ENCODE peak calls at places on chromosome 22, in nine cellular contexts. H is left ventricle myocardium inferior, W is choroid plexus epithelial cell, M is prostate gland, A is NB4, J is neural progenitor cell, F is kidney epithelial cell, C is A549, B is tibial artery. X is an unnamed sample.
A peak's percentile ranks its signal among the peaks of the same experiment; 100 is the strongest.

GRCh38 chr22:36738416-36739020 is 35.0 kb upstream of the CACNG2 start:
- DNase-seq in H (no peak), W (no peak), M (no peak), A (no peak), J (no peak), F (no peak), C (no peak), B (no peak), X (no peak)

GRCh38 chr22:41722496-41722895 is 23.2 kb downstream of the MEI1 start:
- DNase-seq in H (no peak), W (no peak), M (no peak), A (no peak), J (no peak), F (no peak), C (no peak), B (no peak), X (no peak)

GRCh38 chr22:24208012-24208749 is 26.9 kb downstream of the SUSD2 start:
- DNase-seq in H (no peak), W (peak; percentile 98), M (peak; percentile 86), A (peak; percentile 88), J (no peak), F (peak; percentile 73), C (peak; percentile 85), B (peak; percentile 85), X (peak; percentile 95)

GRCh38 chr22:31508536-31508935 is 12.2 kb downstream of the SFI1 start:
- DNase-seq in H (no peak), W (no peak), M (no peak), A (no peak), J (no peak), F (no peak), C (no peak), B (no peak), X (no peak)

GRCh38 chr22:50238755-50239154 is 6.1 kb downstream of the TUBGCP6 start:
- DNase-seq in H (no peak), W (no peak), M (no peak), A (no peak), J (no peak), F (no peak), C (no peak), B (no peak), X (no peak)

GRCh38 chr22:24410110-24410856 is 17.1 kb upstream of the ADORA2A start:
- DNase-seq in H (no peak), W (peak; percentile 57), M (no peak), A (peak; percentile 48), J (no peak), F (no peak), C (no peak), B (no peak), X (no peak)

GRCh38 chr22:31451709-31452571 is 37.7 kb downstream of the EIF4ENIF1 start:
- DNase-seq in H (no peak), W (peak; percentile 86), M (no peak), A (peak; percentile 54), J (peak; percentile 51), F (peak; percentile 4), C (peak; percentile 21), B (no peak), X (peak; percentile 31)

GRCh38 chr22:37508431-37508963 is 10.7 kb downstream of the CARD10 start:
- DNase-seq in H (peak; percentile 44), W (no peak), M (no peak), A (no peak), J (no peak), F (no peak), C (no peak), B (no peak), X (no peak)

GRCh38 chr22:42473484-42474193 is 41.4 kb upstream of the NFAM1 start:
- DNase-seq in H (no peak), W (peak; percentile 76), M (peak; percentile 41), A (peak; percentile 64), J (peak; percentile 74), F (peak; percentile 14), C (peak; percentile 43), B (no peak), X (peak; percentile 9)

GRCh38 chr22:50074551-50075042 is 10.6 kb downstream of the MLC1 start:
- DNase-seq in H (no peak), W (peak; percentile 11), M (no peak), A (no peak), J (no peak), F (no peak), C (no peak), B (no peak), X (no peak)

GRCh38 chr22:47547881-47548630 is 785.6 kb downstream of the TBC1D22A start:
- DNase-seq in H (no peak), W (no peak), M (no peak), A (no peak), J (no peak), F (no peak), C (no peak), B (no peak), X (no peak)

GRCh38 chr22:25510926-25511325 is 53.5 kb upstream of the GRK3 start:
- DNase-seq in H (no peak), W (no peak), M (no peak), A (no peak), J (no peak), F (no peak), C (no peak), B (no peak), X (no peak)

GRCh38 chr22:38267086-38267485 is 5.7 kb downstream of the TMEM184B start:
- DNase-seq in H (peak; percentile 47), W (peak; percentile 72), M (no peak), A (peak; percentile 71), J (no peak), F (no peak), C (no peak), B (no peak), X (no peak)

GRCh38 chr22:38098410-38099249 is 11.9 kb downstream of the BAIAP2L2 start:
- DNase-seq in H (no peak), W (no peak), M (no peak), A (no peak), J (no peak), F (peak; percentile 21), C (no peak), B (no peak), X (peak; percentile 27)

GRCh38 chr22:50531546-50532352 is 1.9 kb upstream of the TYMP start:
- DNase-seq in H (peak; percentile 88), W (peak; percentile 73), M (peak; percentile 74), A (peak; percentile 77), J (peak; percentile 76), F (no peak), C (no peak), B (peak; percentile 83), X (no peak)

GRCh38 chr22:37274380-37274862 is 7.9 kb upstream of the CYTH4 start:
- DNase-seq in H (peak; percentile 54), W (no peak), M (no peak), A (peak; percentile 91), J (no peak), F (no peak), C (no peak), B (peak; percentile 81), X (no peak)

GRCh38 chr22:30356392-30357230 is at the start of the genes CCDC157 and SF3A1:
- DNase-seq in H (peak; percentile 87), W (peak; percentile 95), M (peak; percentile 85), A (peak; percentile 93), J (peak; percentile 97), F (peak; percentile 81), C (peak; percentile 67), B (peak; percentile 92), X (peak; percentile 42)
- TF ChIP-seq CTCF in H (no peak), W (no peak), M (no peak), A (no peak), J (no peak), F (no peak), C (no peak), B (no peak), X (no peak)

GRCh38 chr22:44028091-44028490 is 4.0 kb downstream of the PARVB start:
- DNase-seq in H (no peak), W (no peak), M (no peak), A (no peak), J (no peak), F (no peak), C (no peak), B (no peak), X (no peak)
- H3K4me3 ChIP-seq in H (no peak overlapping the region), W (no peak overlapping the region), M (no peak overlapping the region), A (no peak overlapping the region), J (no peak overlapping the region), F (no peak overlapping the region), C (no peak overlapping the region), B (no peak overlapping the region), X (no peak overlapping the region)

GRCh38 chr22:19525116-19525660 is 978 bp upstream of the CLDN5 start:
- DNase-seq in H (peak; percentile 33), W (no peak), M (no peak), A (no peak), J (no peak), F (no peak), C (no peak), B (no peak), X (no peak)

GRCh38 chr22:19522190-19522880 is 1.9 kb downstream of the CLDN5 start:
- DNase-seq in H (peak; percentile 56), W (no peak), M (no peak), A (no peak), J (no peak), F (no peak), C (no peak), B (no peak), X (no peak)

GRCh38 chr22:19524170-19525115 is at the start of gene CLDN5:
- DNase-seq in H (peak; percentile 61), W (peak; percentile 39), M (no peak), A (no peak), J (peak; percentile 75), F (no peak), C (no peak), B (peak; percentile 69), X (no peak)

GRCh38 chr22:19522881-19523239 is 1.4 kb downstream of the CLDN5 start:
- DNase-seq in H (no peak), W (no peak), M (no peak), A (no peak), J (no peak), F (no peak), C (no peak), B (no peak), X (no peak)

GRCh38 chr22:19523240-19524169 is 705 bp downstream of the CLDN5 start:
- DNase-seq in H (no peak), W (peak; percentile 47), M (no peak), A (no peak), J (peak; percentile 79), F (no peak), C (no peak), B (no peak), X (no peak)
- TF ChIP-seq CTCF in H (peak; percentile 28), W (no peak), M (no peak), A (no peak), J (peak; percentile 25), F (no peak), C (no peak), B (no peak), X (no peak)

DNA sequence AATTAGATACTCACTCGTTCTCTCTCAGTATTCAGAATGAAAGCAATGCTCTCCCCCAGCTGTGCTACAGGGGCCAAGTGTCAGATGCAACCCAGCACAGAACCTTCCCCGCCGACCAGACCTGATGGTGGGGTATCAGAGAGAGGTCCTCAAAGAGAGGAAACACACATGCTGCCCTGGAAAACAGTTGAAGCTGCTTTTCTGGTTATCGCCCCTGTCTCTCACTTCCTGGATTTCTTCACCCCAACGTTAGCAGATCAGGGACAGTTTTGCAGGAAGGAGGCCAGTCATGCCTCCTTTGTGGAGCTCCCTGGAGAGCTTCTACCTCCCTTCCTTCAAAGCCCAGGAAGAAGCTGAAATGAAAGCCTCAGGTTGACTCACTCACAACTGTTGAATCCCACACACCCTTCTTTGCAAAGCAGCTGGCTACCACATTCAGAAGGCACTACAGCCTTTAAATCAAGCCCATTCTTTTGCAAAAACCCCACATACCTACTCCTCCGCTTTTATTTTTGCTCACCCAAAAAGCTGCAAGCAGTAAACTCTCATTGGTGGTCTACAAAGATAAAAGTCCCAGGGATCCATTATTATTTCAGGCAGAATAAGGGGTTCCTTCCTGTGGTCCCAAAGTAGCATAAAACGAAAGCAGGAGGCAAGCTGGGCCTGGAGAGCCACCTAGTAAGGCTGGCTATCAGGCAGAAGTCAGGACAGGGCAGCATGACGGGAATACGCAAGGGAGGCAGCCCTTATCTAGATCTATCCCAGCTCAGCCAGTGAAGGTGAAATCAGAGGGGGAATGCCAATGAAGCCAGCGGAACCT is 23.3 kb downstream of the LARGE1 start:
- DNase-seq in H (no peak), W (peak; percentile 31), M (no peak), A (peak; percentile 97), J (no peak), F (no peak), C (no peak), B (no peak), X (no peak)
- H3K4me3 ChIP-seq in H (peak overlapping the region; percentile 4), W (no peak overlapping the region), M (no peak overlapping the region), A (peak overlapping the region; percentile 47), J (no peak overlapping the region), F (no peak overlapping the region), C (no peak overlapping the region), B (no peak overlapping the region), X (no peak overlapping the region)